ENCODE peak calls at places on chromosomes 12 and 14, in nine cellular contexts. F, B, L, O, X, H, U, V and K are unnamed samples.

GRCh38 chr12:75954076-75954475 is 77.5 kb downstream of the PHLDA1 start:
- DNase-seq in X (peak; percentile 98), H (no peak), F (no peak), V (peak; percentile 94), B (no peak), L (no peak), U (peak; percentile 57), O (no peak), K (peak; percentile 96)

GRCh38 chr12:101939856-101940265 is 62.5 kb downstream of the DRAM1 start:
- DNase-seq in O (no peak), B (no peak), X (peak; percentile 72), L (peak; percentile 65), H (peak; percentile 45), F (no peak), U (peak; percentile 90), V (peak; percentile 73), K (peak; percentile 51)

GRCh38 chr14:95011449-95012020 is 145.8 kb downstream of the DICER1 start:
- DNase-seq in O (no peak), H (no peak), B (no peak), V (no peak), X (no peak), L (no peak), U (peak; percentile 49), F (no peak), K (no peak)

GRCh38 chr14:104665663-104666522 is 23.5 kb upstream of the INF2 start:
- DNase-seq in X (no peak), O (no peak), U (peak; percentile 54), L (no peak), V (no peak), B (no peak), F (peak; percentile 77), H (peak; percentile 76), K (no peak)

GRCh38 chr14:21723431-21724045 is 49.9 kb upstream of the OR4E1 start:
- DNase-seq in O (peak; percentile 7), L (no peak), V (no peak), U (peak; percentile 96), F (no peak), H (peak; percentile 46), X (no peak), B (no peak), K (peak; percentile 3)

GRCh38 chr14:102539544-102540309 is 30.2 kb upstream of the ANKRD9 start:
- DNase-seq in B (no peak), O (no peak), L (no peak), H (no peak), V (peak; percentile 51), X (no peak), U (no peak), F (no peak), K (no peak)

GRCh38 chr14:22095845-22096510 is 422.4 kb upstream of the OR4E1 start:
- DNase-seq in F (no peak), H (no peak), X (no peak), U (no peak), O (no peak), B (no peak), V (no peak), L (no peak), K (no peak)

GRCh38 chr12:119459481-119459880 is 125.0 kb downstream of the CCDC60 start:
- DNase-seq in H (no peak), L (no peak), O (no peak), V (no peak), X (no peak), U (no peak), F (no peak), B (no peak), K (no peak)

GRCh38 chr12:57511161-57511560 is 9.2 kb downstream of the DDIT3 start:
- DNase-seq in L (no peak), V (no peak), O (no peak), U (no peak), X (no peak), F (no peak), H (no peak), B (no peak), K (no peak)

GRCh38 chr12:107320929-107321618 is 227.7 kb upstream of the CRY1 start:
- DNase-seq in X (no peak), L (peak; percentile 53), O (no peak), F (no peak), U (peak; percentile 82), B (no peak), V (peak; percentile 29), H (peak; percentile 8), K (peak; percentile 36)

GRCh38 chr14:95460647-95461478 is 55.6 kb downstream of the SYNE3 start:
- DNase-seq in U (peak; percentile 24), F (no peak), V (peak; percentile 69), B (no peak), L (no peak), X (peak; percentile 63), H (no peak), O (no peak), K (peak; percentile 90)

GRCh38 chr12:95820096-95820703 is 29.6 kb upstream of the NTN4 start:
- DNase-seq in U (peak; percentile 64), L (no peak), B (no peak), X (peak; percentile 62), H (no peak), V (peak; percentile 49), O (peak; percentile 10), F (no peak), K (peak; percentile 69)

GRCh38 chr14:49992901-49993335 is 100.0 kb downstream of the ARF6 start:
- DNase-seq in F (no peak), B (no peak), H (no peak), L (no peak), O (peak; percentile 57), V (peak; percentile 90), U (no peak), X (peak; percentile 90), K (no peak)

GRCh38 chr12:31363416-31363809 is 37.5 kb upstream of the SINHCAF start:
- DNase-seq in V (no peak), H (no peak), F (no peak), X (no peak), L (no peak), U (no peak), B (no peak), O (no peak), K (no peak)

GRCh38 chr12:31363826-31364225 is 37.9 kb upstream of the SINHCAF start:
- DNase-seq in L (no peak), U (no peak), O (no peak), X (no peak), F (peak; percentile 23), B (no peak), V (no peak), H (no peak), K (no peak)

GRCh38 chr12:31361730-31362114 is 35.8 kb upstream of the SINHCAF start:
- DNase-seq in U (no peak), X (no peak), L (no peak), V (no peak), O (no peak), B (no peak), F (no peak), H (no peak), K (no peak)

GRCh38 chr12:31362115-31362758 is 36.3 kb upstream of the SINHCAF start:
- DNase-seq in O (no peak), F (no peak), X (no peak), B (no peak), U (peak; percentile 54), V (no peak), L (no peak), H (no peak), K (no peak)

GRCh38 chr12:31362759-31363415 is 36.9 kb upstream of the SINHCAF start:
- DNase-seq in L (no peak), F (no peak), U (peak; percentile 66), V (no peak), H (no peak), X (no peak), O (peak; percentile 48), B (no peak), K (no peak)
- TF ChIP-seq CTCF in L (no peak), F (peak; percentile 12), U (peak; percentile 33), V (no peak), H (no peak), X (no peak), O (peak; percentile 35), B (no peak), K (no peak)

GRCh38 chr12:63056649-63057048 is 94.4 kb downstream of the AVPR1A start:
- DNase-seq in V (no peak), X (no peak), O (no peak), F (no peak), H (no peak), B (no peak), L (no peak), U (no peak), K (no peak)
- TF ChIP-seq CTCF in V (no peak), X (no peak), O (no peak), F (no peak), H (no peak), B (no peak), L (no peak), U (no peak), K (no peak)

GRCh38 chr14:72419226-72419625 is 474.7 kb downstream of the DPF3 start:
- DNase-seq in H (no peak), F (no peak), B (no peak), X (no peak), L (no peak), O (no peak), U (no peak), V (no peak), K (no peak)
- TF ChIP-seq CTCF in H (no peak), F (no peak), B (no peak), X (no peak), L (no peak), O (no peak), U (no peak), V (no peak), K (no peak)

DNA sequence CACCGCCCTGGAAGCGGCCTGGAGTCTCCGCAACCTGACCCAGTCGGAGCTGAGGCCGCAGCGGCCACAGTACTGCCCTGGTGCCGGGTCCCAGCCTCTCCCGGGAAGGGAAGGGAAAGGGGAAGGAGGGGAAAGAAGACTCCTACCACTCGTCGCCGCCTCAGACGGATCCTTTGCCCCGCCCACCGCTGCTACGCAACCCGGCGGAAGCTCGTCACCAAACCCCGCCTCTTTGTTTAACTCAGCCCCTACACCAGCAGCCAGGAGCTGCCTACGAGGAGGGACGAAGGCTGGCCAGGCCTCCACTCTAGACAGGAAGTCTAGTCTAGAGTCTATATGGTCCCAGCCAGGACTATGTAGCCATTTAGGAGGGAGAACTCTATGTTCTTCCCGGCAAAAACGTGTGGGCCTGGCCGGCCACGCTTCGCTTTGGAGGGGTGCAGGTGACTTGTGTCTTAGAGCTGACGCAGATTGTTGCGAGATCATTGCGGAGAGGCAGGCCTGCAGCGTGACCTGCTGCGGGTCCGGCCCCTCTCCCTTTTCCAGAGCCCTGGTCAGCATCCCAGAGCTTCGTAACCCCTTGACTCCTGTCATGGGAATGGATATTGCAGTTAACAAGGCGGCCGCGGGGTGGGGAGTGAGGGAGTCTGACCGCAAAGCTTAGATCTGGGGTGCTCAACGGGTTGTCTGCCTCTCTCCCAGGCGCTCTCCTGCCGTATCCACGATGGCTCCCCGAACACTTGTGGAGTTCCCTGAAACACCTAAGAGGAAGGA is at the start of gene RNF41:
- DNase-seq in F (peak; percentile 98), U (peak; percentile 99), X (peak; percentile 96), V (peak; percentile 97), B (peak; percentile 83), H (peak; percentile 93), L (peak; percentile 98), O (peak; percentile 97), K (peak; percentile 98)
- TF ChIP-seq CTCF in F (no peak), U (no peak), X (peak; percentile 51), V (peak; percentile 35), B (no peak), H (no peak), L (no peak), O (no peak), K (no peak)